ENCODE peak calls at places on chromosomes 12 and 14, in eight cellular contexts. C is stimulated activated CD4-positive, alpha-beta T cell treated with anti-CD3 and anti-CD28 coated beads, Interleukin-4, amount 100 ng/mL, for 24 hours; P is foreskin keratinocyte; T is lower leg skin; I is NCI-H69; W is ACHN; O is HepG2; S is cardiac fibroblast. F is an unnamed sample.

GRCh38 chr12:77577756-77578155 is 252.9 kb upstream of the NAV3 start:
- DNase-seq in C (no peak), P (no peak), T (no peak), I (no peak), W (no peak), O (no peak), S (no peak), F (no peak)

GRCh38 chr12:48815281-48816110 is 2.8 kb upstream of the CACNB3 start:
- DNase-seq in C (peak), P (peak), T (peak), I (peak), W (peak), O (peak), S (peak), F (peak)

GRCh38 chr12:105935106-105935505 is 203.6 kb downstream of the NUAK1 start:
- DNase-seq in C (no peak), P (peak), T (no peak), I (no peak), W (no peak), O (no peak), S (peak), F (no peak)

GRCh38 chr14:100246809-100247428 is 8.0 kb downstream of the YY1 start:
- DNase-seq in C (no peak), P (no peak), T (no peak), I (peak), W (peak), O (peak), S (peak), F (no peak)

GRCh38 chr14:105019861-105020814 is 745 bp downstream of the CDCA4 start:
- DNase-seq in C (peak), P (no peak), T (no peak), I (peak), W (peak), O (no peak), S (peak), F (peak)

GRCh38 chr12:123997033-123997822 is 24.2 kb downstream of the ZNF664 start:
- DNase-seq in C (no peak), P (no peak), T (no peak), I (peak), W (no peak), O (no peak), S (no peak), F (no peak)

GRCh38 chr14:50785506-50786063 is 45.4 kb downstream of the NIN start:
- DNase-seq in C (no peak), P (no peak), T (no peak), I (peak), W (no peak), O (no peak), S (no peak), F (no peak)

GRCh38 chr12:7093486-7093885 is 1.2 kb upstream of the C1R start:
- DNase-seq in C (no peak), P (no peak), T (peak), I (no peak), W (no peak), O (no peak), S (no peak), F (no peak)

GRCh38 chr12:1807489-1807888 is 12.9 kb upstream of the LRTM2 start:
- DNase-seq in C (no peak), P (no peak), T (no peak), I (no peak), W (no peak), O (no peak), S (no peak), F (no peak)

GRCh38 chr14:59919582-59920377 is at the start of gene LRRC9:
- DNase-seq in C (no peak), P (no peak), T (peak), I (peak), W (no peak), O (peak), S (peak), F (peak)

GRCh38 chr12:45231515-45232145 is 15.7 kb downstream of the ANO6 start:
- DNase-seq in C (no peak), P (peak), T (no peak), I (peak), W (peak), O (peak), S (peak), F (no peak)

GRCh38 chr14:70631948-70632347 is 9.8 kb upstream of the TTC9 start:
- DNase-seq in C (no peak), P (no peak), T (no peak), I (no peak), W (no peak), O (no peak), S (no peak), F (no peak)

GRCh38 chr12:131537267-131537920 is 173.5 kb upstream of the SFSWAP start:
- DNase-seq in C (no peak), P (no peak), T (no peak), I (no peak), W (no peak), O (no peak), S (no peak), F (no peak)

GRCh38 chr14:94005324-94005723 is 8.2 kb downstream of the CCDC197 start:
- DNase-seq in C (peak), P (no peak), T (no peak), I (peak), W (peak), O (no peak), S (no peak), F (no peak)

GRCh38 chr14:90573385-90574105 is 176.7 kb downstream of the CALM1 start:
- DNase-seq in C (no peak), P (no peak), T (no peak), I (no peak), W (no peak), O (no peak), S (no peak), F (no peak)

GRCh38 chr14:101249676-101250036 is 311.6 kb upstream of the DIO3 start:
- DNase-seq in C (no peak), P (no peak), T (no peak), I (no peak), W (no peak), O (no peak), S (no peak), F (no peak)

GRCh38 chr12:55692631-55693322 is 14.9 kb downstream of the ITGA7 start:
- DNase-seq in C (no peak), P (no peak), T (peak), I (no peak), W (no peak), O (no peak), S (no peak), F (peak)

GRCh38 chr12:7609480-7609879 is 56.2 kb downstream of the APOBEC1 start:
- DNase-seq in C (no peak), P (peak), T (no peak), I (no peak), W (no peak), O (no peak), S (peak), F (no peak)

GRCh38 chr14:22276913-22277816 is 311.9 kb downstream of the DAD1 start:
- DNase-seq in C (no peak), P (no peak), T (no peak), I (peak), W (peak), O (peak), S (peak), F (no peak)

GRCh38 chr12:123449103-123449736 is 8.7 kb upstream of the SNRNP35 start:
- DNase-seq in C (no peak), P (no peak), T (no peak), I (no peak), W (no peak), O (peak), S (no peak), F (no peak)

GRCh38 chr14:73753887-73754880 is 40.0 kb upstream of the PNMA1 start:
- DNase-seq in C (peak), P (no peak), T (peak), I (no peak), W (no peak), O (no peak), S (peak), F (peak)

GRCh38 chr12:91111366-91112321 is at the start of gene LUM:
- DNase-seq in C (no peak), P (no peak), T (no peak), I (peak), W (no peak), O (no peak), S (peak), F (no peak)

GRCh38 chr12:120249875-120250795 is 15.4 kb downstream of the PXN start:
- DNase-seq in C (no peak), P (no peak), T (peak), I (no peak), W (no peak), O (no peak), S (peak), F (peak)

GRCh38 chr12:117118838-117119591 is 19.8 kb upstream of the TESC start:
- DNase-seq in C (no peak), P (no peak), T (no peak), I (peak), W (no peak), O (peak), S (no peak), F (no peak)

GRCh38 chr12:18224745-18225144 is 36.6 kb upstream of the PIK3C2G start:
- DNase-seq in C (no peak), P (no peak), T (no peak), I (peak), W (peak), O (peak), S (peak), F (no peak)

GRCh38 chr12:105233045-105233905 is 2.7 kb downstream of the APPL2 start:
- DNase-seq in C (no peak), P (no peak), T (no peak), I (peak), W (no peak), O (no peak), S (no peak), F (no peak)

GRCh38 chr14:92414685-92415084 is 91.7 kb downstream of the SLC24A4 start:
- DNase-seq in C (no peak), P (no peak), T (no peak), I (no peak), W (no peak), O (no peak), S (no peak), F (no peak)

GRCh38 chr14:52792097-52792415 is 649 bp upstream of the GNPNAT1 start:
- DNase-seq in C (no peak), P (no peak), T (no peak), I (no peak), W (no peak), O (no peak), S (no peak), F (no peak)

GRCh38 chr14:63909984-63910383 is 57.2 kb downstream of the SYNE2 start:
- DNase-seq in C (no peak), P (no peak), T (no peak), I (no peak), W (no peak), O (no peak), S (peak), F (no peak)

GRCh38 chr14:104221636-104222375 is 83.4 kb downstream of the KIF26A start:
- DNase-seq in C (no peak), P (no peak), T (no peak), I (peak), W (no peak), O (no peak), S (no peak), F (no peak)

GRCh38 chr12:109053382-109054123 is 1.2 kb downstream of the USP30 start:
- DNase-seq in C (peak), P (no peak), T (no peak), I (no peak), W (peak), O (peak), S (peak), F (peak)

GRCh38 chr14:68317239-68317638 is 475.6 kb downstream of the ZFP36L1 start:
- DNase-seq in C (no peak), P (no peak), T (no peak), I (no peak), W (no peak), O (no peak), S (no peak), F (no peak)

GRCh38 chr14:97699026-97699425 is 901.8 kb downstream of the VRK1 start:
- DNase-seq in C (no peak), P (no peak), T (no peak), I (no peak), W (no peak), O (no peak), S (no peak), F (no peak)